ENCODE peak calls at places on chromosomes 12 and 14, in four cellular contexts. S is HEK293T, R is AML-193, X is choroid plexus epithelial cell. M is an unnamed sample.

GRCh38 chr14:64952598-64953309 is 10.2 kb upstream of the GPX2 start:
- DNase-seq in S (peak), R (peak), X (peak), M (no peak)

GRCh38 chr12:8852119-8852518 is 29.7 kb downstream of the A2ML1 start:
- DNase-seq in S (no peak), R (no peak), X (no peak), M (no peak)

GRCh38 chr12:31355747-31356107 is 29.8 kb upstream of the SINHCAF start:
- DNase-seq in S (no peak), R (no peak), X (no peak), M (no peak)

GRCh38 chr14:91376547-91377477 is 40.8 kb downstream of the CCDC88C start:
- DNase-seq in S (no peak), R (no peak), X (no peak), M (no peak)

GRCh38 chr12:69476276-69477017 is 6.3 kb downstream of the FRS2 start:
- DNase-seq in S (no peak), R (no peak), X (peak), M (no peak)

GRCh38 chr14:53840444-53840843 is 116.2 kb downstream of the BMP4 start:
- DNase-seq in S (no peak), R (no peak), X (peak), M (peak)

GRCh38 chr12:68767191-68767590 is 21.2 kb downstream of the SLC35E3 start:
- DNase-seq in S (no peak), R (no peak), X (no peak), M (no peak)

GRCh38 chr12:55698241-55698955 is 9.3 kb downstream of the ITGA7 start:
- DNase-seq in S (no peak), R (no peak), X (no peak), M (no peak)

GRCh38 chr14:57979376-57980048 is 113.6 kb upstream of the SLC35F4 start:
- DNase-seq in S (no peak), R (no peak), X (no peak), M (no peak)

GRCh38 chr12:48422060-48422459 is 50.3 kb upstream of the ANP32D start:
- DNase-seq in S (no peak), R (no peak), X (peak), M (peak)

GRCh38 chr12:88144037-88144436 is 1.9 kb downstream of the TMTC3 start:
- DNase-seq in S (no peak), R (no peak), X (no peak), M (no peak)

GRCh38 chr14:52080171-52080800 is 11.4 kb upstream of the NID2 start:
- DNase-seq in S (no peak), R (no peak), X (peak), M (no peak)

GRCh38 chr14:77238996-77239395 is 32.0 kb downstream of the NGB start:
- DNase-seq in S (no peak), R (no peak), X (no peak), M (no peak)

GRCh38 chr12:45989857-45990467 is 412 bp downstream of the SCAF11 start:
- DNase-seq in S (peak), R (peak), X (peak), M (peak)

GRCh38 chr12:15699886-15700285 is 89.3 kb downstream of the EPS8 start:
- DNase-seq in S (no peak), R (no peak), X (peak), M (peak)

GRCh38 chr12:106287364-106287763 is 15.2 kb upstream of the TCP11L2 start:
- DNase-seq in S (no peak), R (no peak), X (no peak), M (no peak)

GRCh38 chr14:45198551-45198950 is 54.5 kb downstream of the MIS18BP1 start:
- DNase-seq in S (no peak), R (no peak), X (peak), M (no peak)

GRCh38 chr12:71456990-71457389 is 17.4 kb downstream of the LGR5 start:
- DNase-seq in S (no peak), R (no peak), X (no peak), M (no peak)

GRCh38 chr14:104424406-104425072 is 155.0 kb upstream of the C14orf180 start:
- DNase-seq in S (no peak), R (no peak), X (no peak), M (no peak)

GRCh38 chr12:97875064-97875463 is 412.5 kb downstream of the RMST start:
- DNase-seq in S (no peak), R (no peak), X (no peak), M (no peak)

GRCh38 chr14:39843881-39844280 is 411.6 kb upstream of the FBXO33 start:
- DNase-seq in S (no peak), R (no peak), X (no peak), M (no peak)

GRCh38 chr14:55045087-55045486 is 6.4 kb upstream of the MAPK1IP1L start:
- DNase-seq in S (no peak), R (no peak), X (no peak), M (no peak)

GRCh38 chr12:6945613-6946012 is 1.8 kb downstream of the C12orf57 start:
- DNase-seq in S (no peak), R (no peak), X (no peak), M (no peak)